ENCODE peak calls at places on chromosomes 1 and 21, in eight cellular contexts. B is stomach, U is prostate gland, V is ascending aorta, Q is hepatocyte, S is pancreas, X is AG10803, C is fibroblast of pulmonary artery. H is an unnamed sample.

GRCh38 chr1:209883341-209883971 is 54.6 kb upstream of the SYT14 start:
- DNase-seq in Q (no peak), V (no peak), S (no peak), B (no peak), C (peak), X (peak), U (no peak), H (peak)

GRCh38 chr1:66598670-66599069 is 64.7 kb downstream of the SGIP1 start:
- DNase-seq in S (no peak), C (peak), V (no peak), Q (no peak), U (no peak), B (no peak), X (peak), H (peak)

GRCh38 chr1:44705470-44705869 is 25.5 kb downstream of the RNU5D-1 start:
- DNase-seq in V (no peak), X (no peak), Q (no peak), U (no peak), C (no peak), S (no peak), B (no peak), H (no peak)

GRCh38 chr21:28537371-28538079 is 455.2 kb downstream of the LTN1 start:
- DNase-seq in S (no peak), B (no peak), V (no peak), X (peak), C (peak), Q (no peak), U (no peak), H (peak)

GRCh38 chr1:89604414-89604735 is 28.5 kb upstream of the LRRC8C start:
- DNase-seq in X (no peak), S (no peak), U (no peak), B (no peak), V (no peak), Q (no peak), C (no peak), H (no peak)

GRCh38 chr1:107965112-107965991 is at the start of gene VAV3:
- DNase-seq in C (peak), X (peak), U (peak), B (peak), Q (peak), S (peak), V (peak), H (peak)

GRCh38 chr1:25810341-25811299 is 9.1 kb upstream of the MTFR1L start:
- DNase-seq in U (peak), S (no peak), X (peak), C (peak), V (no peak), B (peak), Q (peak), H (no peak)

GRCh38 chr1:54872041-54872342 is 15.0 kb downstream of the DHCR24 start:
- DNase-seq in Q (no peak), V (no peak), X (no peak), C (no peak), B (no peak), U (no peak), S (no peak), H (no peak)

GRCh38 chr1:47986741-47987140 is 10.4 kb downstream of the TRABD2B start:
- DNase-seq in X (no peak), V (no peak), Q (peak), B (no peak), C (peak), U (no peak), S (peak), H (no peak)

GRCh38 chr1:182087304-182087703 is 25.8 kb upstream of the ZNF648 start:
- DNase-seq in B (no peak), V (no peak), S (no peak), Q (no peak), C (no peak), U (no peak), X (no peak), H (no peak)

GRCh38 chr1:156320560-156320959 is 17.5 kb downstream of the CCT3 start:
- DNase-seq in V (no peak), U (no peak), X (no peak), C (no peak), B (no peak), S (no peak), Q (no peak), H (no peak)

GRCh38 chr1:6614953-6615785 is 1.6 kb downstream of the PHF13 start:
- DNase-seq in B (no peak), V (no peak), U (no peak), C (peak), S (no peak), Q (peak), X (no peak), H (no peak)

GRCh38 chr1:42806171-42806570 is 10.8 kb upstream of the ERMAP start:
- DNase-seq in Q (no peak), S (no peak), V (no peak), C (no peak), X (no peak), B (no peak), U (no peak), H (no peak)

GRCh38 chr1:174818014-174818616 is 181.6 kb upstream of the CACYBP start:
- DNase-seq in U (no peak), S (no peak), C (no peak), X (no peak), Q (no peak), V (no peak), B (no peak), H (no peak)

GRCh38 chr21:31901342-31901741 is 28.5 kb downstream of the HUNK start:
- DNase-seq in X (no peak), C (no peak), V (no peak), U (no peak), B (no peak), Q (peak), S (peak), H (no peak)

GRCh38 chr1:159686599-159687299 is 27.6 kb downstream of the CRP start:
- DNase-seq in B (no peak), X (no peak), U (no peak), C (no peak), S (peak), Q (no peak), V (no peak), H (no peak)

GRCh38 chr1:216686860-216687545 is 36.2 kb downstream of the ESRRG start:
- DNase-seq in U (no peak), X (peak), B (no peak), Q (peak), V (no peak), S (no peak), C (peak), H (no peak)

GRCh38 chr1:173304529-173305227 is 97.5 kb upstream of the TNFSF4 start:
- DNase-seq in B (no peak), Q (no peak), X (no peak), S (no peak), V (no peak), C (no peak), U (no peak), H (no peak)

GRCh38 chr1:16215882-16216753 is 3.7 kb upstream of the ARHGEF19 start:
- DNase-seq in B (peak), U (peak), S (peak), V (peak), Q (peak), C (peak), X (peak), H (no peak)

GRCh38 chr1:65001238-65001792 is 35.0 kb upstream of the JAK1 start:
- DNase-seq in X (peak), C (peak), U (no peak), B (peak), V (peak), S (peak), Q (peak), H (no peak)

GRCh38 chr21:46551636-46552241 is 53.1 kb downstream of the S100B start:
- DNase-seq in C (no peak), U (no peak), S (no peak), Q (no peak), X (no peak), V (no peak), B (peak), H (no peak)

GRCh38 chr1:83015163-83015562 is 983.8 kb downstream of the TTLL7 start:
- DNase-seq in Q (no peak), U (no peak), B (no peak), C (no peak), S (no peak), V (no peak), X (no peak), H (no peak)

GRCh38 chr1:215114154-215114933 is 31.8 kb downstream of the KCNK2 start:
- DNase-seq in X (peak), Q (no peak), C (peak), S (no peak), B (no peak), V (no peak), U (no peak), H (peak)

GRCh38 chr1:228185641-228185965 is 20.0 kb downstream of the IBA57 start:
- DNase-seq in S (no peak), C (no peak), V (no peak), B (no peak), Q (no peak), U (no peak), X (no peak), H (no peak)

GRCh38 chr1:34436836-34437235 is 260.1 kb downstream of the C1orf94 start:
- DNase-seq in Q (no peak), V (no peak), U (no peak), B (no peak), X (no peak), S (no peak), C (no peak), H (no peak)

GRCh38 chr1:185483647-185484450 is 166.8 kb upstream of the IVNS1ABP start:
- DNase-seq in C (peak), S (no peak), U (peak), Q (peak), V (no peak), X (peak), B (no peak), H (peak)

DNA sequence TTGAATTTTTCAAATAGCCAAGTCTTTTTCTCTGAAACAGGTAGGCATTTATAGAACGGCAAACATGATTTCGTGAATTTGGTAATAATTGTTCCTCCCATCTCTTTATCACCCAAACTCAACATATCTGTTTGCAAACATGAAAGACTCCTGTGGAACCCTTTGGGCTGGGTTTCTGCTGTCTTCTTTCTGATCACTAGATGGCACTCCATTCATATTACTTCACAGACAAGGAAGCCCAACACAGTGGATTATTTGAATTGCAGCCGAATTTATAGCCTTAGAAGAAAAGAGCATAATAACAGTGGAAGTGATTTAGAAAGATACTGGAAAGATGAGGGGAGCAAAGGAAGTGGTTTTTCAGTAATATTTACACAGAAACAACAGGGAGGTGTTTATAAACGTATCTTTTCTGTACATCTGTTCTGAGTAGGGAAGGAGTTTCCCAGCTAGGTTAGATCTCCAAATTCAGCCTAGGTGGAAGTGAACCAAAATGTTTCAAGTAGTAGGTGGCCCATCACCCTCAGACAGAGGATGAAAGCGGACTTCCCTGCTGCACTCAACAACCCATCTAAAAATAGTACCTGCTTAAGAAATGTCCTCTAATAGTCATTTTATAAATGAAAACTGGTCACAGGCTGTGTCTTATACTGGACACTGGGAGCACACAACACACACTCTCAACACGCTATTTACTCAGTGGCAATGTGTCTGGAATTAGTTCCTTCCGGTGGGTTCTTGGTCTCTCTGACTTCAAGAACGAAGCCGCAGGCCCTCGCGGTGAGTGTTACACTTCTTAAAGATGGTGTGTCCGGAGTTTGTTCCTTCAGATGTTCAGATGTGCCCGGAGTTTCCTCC is 67.6 kb downstream of the MAP3K21 start:
- DNase-seq in U (peak), C (peak), Q (peak), S (no peak), B (no peak), V (no peak), X (peak), H (no peak)
- TF ChIP-seq CTCF in U (peak), C (peak), Q (peak), S (peak), B (no peak), V (no peak), X (peak), H (peak)

GRCh38 chr21:39168800-39169199 is 14.5 kb downstream of the PSMG1 start:
- DNase-seq in S (no peak), X (peak), C (no peak), V (no peak), Q (no peak), U (no peak), B (no peak), H (no peak)
- H3K4me3 ChIP-seq in S (no peak), X (no peak), C (no peak), V (no peak), Q (no peak), U (no peak), B (no peak), H (no peak)

GRCh38 chr1:23743287-23744052 is at the start of gene ELOA:
- DNase-seq in S (peak), U (peak), V (no peak), X (peak), C (peak), Q (peak), B (peak), H (no peak)
- TF ChIP-seq CTCF in S (no peak), U (no peak), V (no peak), X (no peak), C (no peak), Q (no peak), B (no peak), H (no peak)

DNA sequence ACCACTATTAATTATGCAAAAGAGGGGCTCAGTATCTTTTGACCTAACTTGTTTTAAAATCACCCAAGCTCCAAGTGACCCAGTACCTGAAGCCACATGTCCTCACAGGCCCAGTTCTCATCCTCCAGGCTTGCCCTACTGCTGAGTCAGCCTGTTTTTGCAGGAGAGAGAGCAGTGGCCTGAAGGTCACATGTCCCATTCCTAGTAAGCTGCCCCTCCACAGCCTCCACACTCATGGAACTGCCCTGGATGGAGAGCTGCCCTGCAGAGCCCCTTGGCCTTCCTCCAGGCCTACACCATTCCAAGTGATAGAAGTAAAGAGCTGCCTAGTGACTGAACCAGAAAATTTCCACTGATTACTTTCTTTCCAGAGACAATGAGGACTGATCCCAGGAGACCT is 139.8 kb upstream of the ST6GALNAC5 start:
- DNase-seq in Q (no peak), X (no peak), U (no peak), V (no peak), C (no peak), B (no peak), S (no peak), H (no peak)
- H3K4me3 ChIP-seq in Q (no peak), X (no peak), U (no peak), V (no peak), C (no peak), B (no peak), S (no peak), H (no peak)

GRCh38 chr1:36096500-36097412 is 8.1 kb downstream of the ADPRS start:
- DNase-seq in U (no peak), C (no peak), B (no peak), X (no peak), V (no peak), S (no peak), Q (peak), H (no peak)
- TF ChIP-seq CTCF in U (no peak), C (no peak), B (no peak), X (peak), V (no peak), S (no peak), Q (peak), H (peak)

DNA sequence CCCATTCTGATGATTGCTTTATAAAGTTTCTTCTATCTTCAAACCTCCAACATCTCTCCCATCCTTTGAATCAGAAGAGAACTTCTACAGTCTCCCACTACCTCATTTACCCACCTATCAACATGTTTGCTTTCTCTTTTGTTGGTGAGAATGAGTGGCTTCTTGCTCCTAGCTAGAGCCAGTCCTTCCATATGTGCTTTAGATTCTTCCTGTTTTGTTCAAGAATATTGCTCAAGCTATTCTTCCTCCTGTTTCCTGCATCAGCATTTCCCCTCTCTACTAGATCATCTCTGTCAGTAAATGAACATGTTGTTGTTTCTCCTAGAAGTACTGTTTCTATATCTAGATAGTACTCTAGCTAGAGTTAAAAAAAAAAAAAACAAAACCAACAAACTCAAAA is 6.3 kb downstream of the ATF6 start:
- DNase-seq in C (peak), X (no peak), Q (no peak), U (no peak), B (no peak), V (no peak), S (no peak), H (no peak)
- H3K4me3 ChIP-seq in C (no peak), X (no peak), Q (no peak), U (no peak), B (no peak), V (no peak), S (no peak), H (no peak)